ENCODE peak calls at places on chromosomes 13 and 19, in six cellular contexts. One of them, this sample, is unnamed.

GRCh38 chr13:73146705-73147104 is 87.9 kb downstream of the KLF5 start:
- DNase-seq in CD8-positive, alpha-beta memory T cell: no peak
- DNase-seq in Daoy: no peak
- DNase-seq in mucosa of descending colon: no peak
- DNase-seq in epithelial cell of proximal tubule: no peak
- DNase-seq in iris pigment epithelial cell: peak
- DNase-seq in this sample: peak

GRCh38 chr19:18894254-18895037 is 1.5 kb downstream of the CERS1 start:
- DNase-seq in CD8-positive, alpha-beta memory T cell: no peak
- DNase-seq in mucosa of descending colon: no peak
- DNase-seq in epithelial cell of proximal tubule: no peak
- DNase-seq in iris pigment epithelial cell: no peak
- DNase-seq in Daoy: peak
- DNase-seq in this sample: peak

GRCh38 chr19:5686647-5687359 is 3.3 kb upstream of the RPL36 start:
- DNase-seq in epithelial cell of proximal tubule: no peak
- DNase-seq in Daoy: peak
- DNase-seq in CD8-positive, alpha-beta memory T cell: peak
- DNase-seq in mucosa of descending colon: peak
- DNase-seq in iris pigment epithelial cell: peak
- DNase-seq in this sample: no peak

GRCh38 chr19:18541992-18542935 is 1.1 kb downstream of the FKBP8 start:
- DNase-seq in mucosa of descending colon: no peak
- DNase-seq in Daoy: no peak
- DNase-seq in iris pigment epithelial cell: no peak
- DNase-seq in epithelial cell of proximal tubule: no peak
- DNase-seq in CD8-positive, alpha-beta memory T cell: no peak
- DNase-seq in this sample: no peak

GRCh38 chr13:114015111-114015551 is 41.3 kb upstream of the C13orf46 start:
- DNase-seq in CD8-positive, alpha-beta memory T cell: no peak
- DNase-seq in mucosa of descending colon: peak
- DNase-seq in Daoy: no peak
- DNase-seq in epithelial cell of proximal tubule: no peak
- DNase-seq in iris pigment epithelial cell: no peak
- DNase-seq in this sample: no peak

GRCh38 chr19:11708457-11708856 is 30.3 kb downstream of the ZNF823 start:
- DNase-seq in mucosa of descending colon: no peak
- DNase-seq in iris pigment epithelial cell: no peak
- DNase-seq in Daoy: no peak
- DNase-seq in epithelial cell of proximal tubule: no peak
- DNase-seq in CD8-positive, alpha-beta memory T cell: no peak
- DNase-seq in this sample: no peak

GRCh38 chr19:53621885-53622710 is 9.7 kb upstream of the DPRX start:
- DNase-seq in epithelial cell of proximal tubule: no peak
- DNase-seq in CD8-positive, alpha-beta memory T cell: no peak
- DNase-seq in Daoy: peak
- DNase-seq in mucosa of descending colon: no peak
- DNase-seq in iris pigment epithelial cell: peak
- DNase-seq in this sample: peak

GRCh38 chr13:114044486-114044885 is 70.6 kb upstream of the C13orf46 start:
- DNase-seq in CD8-positive, alpha-beta memory T cell: no peak
- DNase-seq in iris pigment epithelial cell: peak
- DNase-seq in Daoy: peak
- DNase-seq in epithelial cell of proximal tubule: no peak
- DNase-seq in mucosa of descending colon: no peak
- DNase-seq in this sample: no peak

GRCh38 chr13:39321578-39321977 is 281.4 kb downstream of the LHFPL6 start:
- DNase-seq in Daoy: no peak
- DNase-seq in mucosa of descending colon: no peak
- DNase-seq in iris pigment epithelial cell: peak
- DNase-seq in epithelial cell of proximal tubule: no peak
- DNase-seq in CD8-positive, alpha-beta memory T cell: no peak
- DNase-seq in this sample: no peak

GRCh38 chr19:33259532-33259931 is 33.9 kb upstream of the SLC7A10 start:
- DNase-seq in iris pigment epithelial cell: no peak
- DNase-seq in CD8-positive, alpha-beta memory T cell: no peak
- DNase-seq in mucosa of descending colon: no peak
- DNase-seq in Daoy: peak
- DNase-seq in epithelial cell of proximal tubule: no peak
- DNase-seq in this sample: peak

GRCh38 chr19:37718357-37718756 is 1.2 kb downstream of the ZNF607 start:
- DNase-seq in epithelial cell of proximal tubule: no peak
- DNase-seq in iris pigment epithelial cell: no peak
- DNase-seq in mucosa of descending colon: no peak
- DNase-seq in Daoy: no peak
- DNase-seq in CD8-positive, alpha-beta memory T cell: no peak
- DNase-seq in this sample: no peak

GRCh38 chr19:18660939-18661338 is 22.5 kb upstream of the CRTC1 start:
- DNase-seq in epithelial cell of proximal tubule: no peak
- DNase-seq in mucosa of descending colon: no peak
- DNase-seq in iris pigment epithelial cell: no peak
- DNase-seq in CD8-positive, alpha-beta memory T cell: no peak
- DNase-seq in Daoy: no peak
- DNase-seq in this sample: no peak

GRCh38 chr13:20182231-20182846 is 10.4 kb downstream of the GJB2 start:
- DNase-seq in Daoy: peak
- DNase-seq in iris pigment epithelial cell: peak
- DNase-seq in CD8-positive, alpha-beta memory T cell: no peak
- DNase-seq in epithelial cell of proximal tubule: no peak
- DNase-seq in mucosa of descending colon: no peak
- DNase-seq in this sample: peak

GRCh38 chr13:108176685-108177274 is 38.6 kb downstream of the LIG4 start:
- DNase-seq in CD8-positive, alpha-beta memory T cell: peak
- DNase-seq in epithelial cell of proximal tubule: no peak
- DNase-seq in iris pigment epithelial cell: peak
- DNase-seq in mucosa of descending colon: no peak
- DNase-seq in Daoy: peak
- DNase-seq in this sample: peak

GRCh38 chr13:90402102-90402501 is 945.4 kb upstream of the MIR17HG start:
- DNase-seq in iris pigment epithelial cell: no peak
- DNase-seq in CD8-positive, alpha-beta memory T cell: no peak
- DNase-seq in epithelial cell of proximal tubule: no peak
- DNase-seq in Daoy: no peak
- DNase-seq in mucosa of descending colon: no peak
- DNase-seq in this sample: no peak

GRCh38 chr13:29676535-29676934 is 81.0 kb upstream of the SLC7A1 start:
- DNase-seq in Daoy: no peak
- DNase-seq in mucosa of descending colon: no peak
- DNase-seq in epithelial cell of proximal tubule: peak
- DNase-seq in CD8-positive, alpha-beta memory T cell: no peak
- DNase-seq in iris pigment epithelial cell: peak
- DNase-seq in this sample: peak

GRCh38 chr19:47225746-47226425 is 5.1 kb downstream of the BBC3 start:
- DNase-seq in epithelial cell of proximal tubule: no peak
- DNase-seq in Daoy: peak
- DNase-seq in CD8-positive, alpha-beta memory T cell: peak
- DNase-seq in mucosa of descending colon: peak
- DNase-seq in iris pigment epithelial cell: peak
- DNase-seq in this sample: peak

GRCh38 chr13:113393572-113394503 is 29.9 kb upstream of the GRTP1 start:
- DNase-seq in CD8-positive, alpha-beta memory T cell: peak
- DNase-seq in iris pigment epithelial cell: peak
- DNase-seq in Daoy: peak
- DNase-seq in mucosa of descending colon: peak
- DNase-seq in epithelial cell of proximal tubule: no peak
- DNase-seq in this sample: peak

GRCh38 chr13:40682449-40683240 is 16.2 kb upstream of the FOXO1 start:
- DNase-seq in iris pigment epithelial cell: peak
- DNase-seq in CD8-positive, alpha-beta memory T cell: no peak
- DNase-seq in epithelial cell of proximal tubule: no peak
- DNase-seq in Daoy: no peak
- DNase-seq in mucosa of descending colon: no peak
- DNase-seq in this sample: no peak

GRCh38 chr13:44160549-44161278 is 212.9 kb upstream of the SERP2 start:
- DNase-seq in CD8-positive, alpha-beta memory T cell: no peak
- DNase-seq in iris pigment epithelial cell: no peak
- DNase-seq in mucosa of descending colon: no peak
- DNase-seq in Daoy: no peak
- DNase-seq in epithelial cell of proximal tubule: no peak
- DNase-seq in this sample: peak

GRCh38 chr19:13156968-13157882 is 7.0 kb downstream of the IER2 start:
- DNase-seq in mucosa of descending colon: no peak
- DNase-seq in epithelial cell of proximal tubule: no peak
- DNase-seq in Daoy: no peak
- DNase-seq in CD8-positive, alpha-beta memory T cell: no peak
- DNase-seq in iris pigment epithelial cell: peak
- DNase-seq in this sample: peak

GRCh38 chr13:102724923-102725322 is 30.1 kb upstream of the METTL21C start:
- DNase-seq in iris pigment epithelial cell: peak
- DNase-seq in Daoy: peak
- DNase-seq in mucosa of descending colon: no peak
- DNase-seq in epithelial cell of proximal tubule: peak
- DNase-seq in CD8-positive, alpha-beta memory T cell: no peak
- DNase-seq in this sample: peak

This sample was measured in M059J.